ENCODE peak calls at places on chromosomes 13 and 19, in five cellular contexts. One of them, this sample, is unnamed.

GRCh38 chr13:60392136-60392535 is 4.9 kb upstream of the TDRD3 start:
- DNase-seq in uterus: no peak
- DNase-seq in HCT116: no peak
- DNase-seq in tibial artery: no peak
- DNase-seq in GM23338: no peak
- DNase-seq in this sample: no peak

GRCh38 chr13:38530492-38530891 is 156.4 kb upstream of the FREM2 start:
- DNase-seq in GM23338: peak; percentile 24
- DNase-seq in uterus: no peak
- DNase-seq in tibial artery: no peak
- DNase-seq in HCT116: no peak
- DNase-seq in this sample: no peak

GRCh38 chr13:20431687-20432384 is 93.8 kb downstream of the CRYL1 start:
- DNase-seq in tibial artery: no peak
- DNase-seq in uterus: no peak
- DNase-seq in GM23338: no peak
- DNase-seq in HCT116: no peak
- DNase-seq in this sample: no peak

GRCh38 chr19:10713317-10713716 is 4.6 kb upstream of the DNM2 start:
- DNase-seq in tibial artery: no peak
- DNase-seq in GM23338: no peak
- DNase-seq in HCT116: no peak
- DNase-seq in uterus: no peak
- DNase-seq in this sample: no peak

GRCh38 chr13:71477735-71478134 is 389.3 kb downstream of the DACH1 start:
- DNase-seq in GM23338: peak; percentile 60
- DNase-seq in tibial artery: no peak
- DNase-seq in uterus: no peak
- DNase-seq in HCT116: peak; percentile 1
- DNase-seq in this sample: no peak

GRCh38 chr19:15187026-15188007 is 13.5 kb downstream of the NOTCH3 start:
- DNase-seq in GM23338: peak; percentile 82
- DNase-seq in tibial artery: no peak
- DNase-seq in HCT116: no peak
- DNase-seq in uterus: no peak
- DNase-seq in this sample: no peak

GRCh38 chr13:105290596-105290995 is 1244.9 kb downstream of the EFNB2 start:
- DNase-seq in uterus: no peak
- DNase-seq in GM23338: no peak
- DNase-seq in tibial artery: no peak
- DNase-seq in HCT116: no peak
- DNase-seq in this sample: no peak

GRCh38 chr19:27722625-27723024 is 1490.3 kb downstream of the UQCRFS1 start:
- DNase-seq in HCT116: no peak
- DNase-seq in tibial artery: no peak
- DNase-seq in uterus: no peak
- DNase-seq in GM23338: no peak
- DNase-seq in this sample: no peak

GRCh38 chr13:21579754-21580316 is 24.1 kb downstream of the MICU2 start:
- DNase-seq in tibial artery: no peak
- DNase-seq in GM23338: no peak
- DNase-seq in uterus: no peak
- DNase-seq in HCT116: no peak
- DNase-seq in this sample: no peak

GRCh38 chr13:46149272-46150133 is 32.5 kb downstream of the LCP1 start:
- DNase-seq in uterus: no peak
- DNase-seq in HCT116: no peak
- DNase-seq in tibial artery: no peak
- DNase-seq in GM23338: no peak
- DNase-seq in this sample: no peak

GRCh38 chr13:112744306-112745021 is 54.6 kb downstream of the ATP11A start:
- DNase-seq in uterus: peak; percentile 17
- DNase-seq in HCT116: no peak
- DNase-seq in GM23338: no peak
- DNase-seq in tibial artery: no peak
- DNase-seq in this sample: no peak

GRCh38 chr19:39247701-39248664 is 673 bp downstream of the IFNL4 start:
- DNase-seq in uterus: no peak
- DNase-seq in HCT116: no peak
- DNase-seq in tibial artery: no peak
- DNase-seq in GM23338: peak; percentile 60
- DNase-seq in this sample: no peak

GRCh38 chr13:90447735-90448103 is 899.8 kb upstream of the MIR17HG start:
- DNase-seq in GM23338: peak; percentile 44
- DNase-seq in uterus: no peak
- DNase-seq in HCT116: peak; percentile 1
- DNase-seq in tibial artery: no peak
- DNase-seq in this sample: no peak

GRCh38 chr19:46068345-46069258 is 27.8 kb upstream of the IGFL4 start:
- DNase-seq in tibial artery: no peak
- DNase-seq in uterus: no peak
- DNase-seq in HCT116: peak; percentile 89
- DNase-seq in GM23338: no peak
- DNase-seq in this sample: peak; percentile 64

GRCh38 chr13:75512253-75512652 is 25.4 kb downstream of the COMMD6 start:
- DNase-seq in uterus: no peak
- DNase-seq in tibial artery: no peak
- DNase-seq in HCT116: no peak
- DNase-seq in GM23338: no peak
- DNase-seq in this sample: no peak

GRCh38 chr19:9139609-9140158 is 513 bp upstream of the ZNF317 start:
- DNase-seq in GM23338: no peak
- DNase-seq in HCT116: no peak
- DNase-seq in tibial artery: no peak
- DNase-seq in uterus: no peak
- DNase-seq in this sample: no peak

GRCh38 chr13:48066310-48066989 is 28.5 kb downstream of the MED4 start:
- DNase-seq in HCT116: no peak
- DNase-seq in tibial artery: no peak
- DNase-seq in GM23338: no peak
- DNase-seq in uterus: no peak
- DNase-seq in this sample: no peak

GRCh38 chr13:66532146-66532545 is 698.0 kb downstream of the PCDH9 start:
- DNase-seq in tibial artery: no peak
- DNase-seq in HCT116: no peak
- DNase-seq in GM23338: no peak
- DNase-seq in uterus: no peak
- DNase-seq in this sample: no peak

GRCh38 chr13:30371649-30372265 is 50.5 kb upstream of the UBE2L5 start:
- DNase-seq in GM23338: no peak
- DNase-seq in tibial artery: no peak
- DNase-seq in HCT116: peak; percentile 21
- DNase-seq in uterus: no peak
- DNase-seq in this sample: no peak

GRCh38 chr19:3345850-3346460 is 20.4 kb upstream of the NFIC start:
- DNase-seq in tibial artery: no peak
- DNase-seq in uterus: no peak
- DNase-seq in HCT116: no peak
- DNase-seq in GM23338: no peak
- DNase-seq in this sample: no peak

GRCh38 chr19:43607238-43608205 is 4.4 kb upstream of the SRRM5 start:
- DNase-seq in HCT116: no peak
- DNase-seq in tibial artery: no peak
- DNase-seq in GM23338: no peak
- DNase-seq in uterus: no peak
- DNase-seq in this sample: no peak

GRCh38 chr13:64130600-64130999 is 2715.0 kb upstream of the PCDH20 start:
- DNase-seq in HCT116: no peak
- DNase-seq in GM23338: no peak
- DNase-seq in tibial artery: no peak
- DNase-seq in uterus: no peak
- DNase-seq in this sample: no peak

GRCh38 chr19:1882089-1882785 is 3.1 kb downstream of the ABHD17A start:
- DNase-seq in uterus: no peak
- DNase-seq in HCT116: no peak
- DNase-seq in tibial artery: no peak
- DNase-seq in GM23338: no peak
- DNase-seq in this sample: no peak

GRCh38 chr19:18775586-18776287 is 15.4 kb downstream of the COMP start:
- DNase-seq in uterus: no peak
- DNase-seq in GM23338: no peak
- DNase-seq in tibial artery: no peak
- DNase-seq in HCT116: no peak
- DNase-seq in this sample: no peak

GRCh38 chr19:39160523-39160861 is 34.9 kb downstream of the PAK4 start:
- DNase-seq in uterus: no peak
- DNase-seq in tibial artery: peak; percentile 69
- DNase-seq in HCT116: no peak
- DNase-seq in GM23338: no peak
- DNase-seq in this sample: peak; percentile 84

GRCh38 chr19:10292206-10292788 is 2.5 kb downstream of the ICAM5 start:
- DNase-seq in GM23338: peak; percentile 98
- DNase-seq in uterus: peak; percentile 53
- DNase-seq in tibial artery: peak; percentile 71
- DNase-seq in HCT116: peak; percentile 71
- DNase-seq in this sample: peak; percentile 92

GRCh38 chr13:49954674-49955455 is 18.7 kb upstream of the SPRYD7 start:
- DNase-seq in uterus: no peak
- DNase-seq in HCT116: no peak
- DNase-seq in tibial artery: no peak
- DNase-seq in GM23338: no peak
- DNase-seq in this sample: no peak

GRCh38 chr13:30746816-30747215 is 11.5 kb downstream of the ALOX5AP start:
- DNase-seq in GM23338: no peak
- DNase-seq in HCT116: no peak
- DNase-seq in tibial artery: no peak
- DNase-seq in uterus: no peak
- DNase-seq in this sample: no peak

GRCh38 chr13:96993660-96994029 is 631 bp downstream of the OXGR1 start:
- DNase-seq in GM23338: peak; percentile 39
- DNase-seq in HCT116: no peak
- DNase-seq in uterus: no peak
- DNase-seq in tibial artery: no peak
- DNase-seq in this sample: no peak
- H3K27me3 ChIP-seq in GM23338: peaks cover 66% of the 10 kb centered on the region
- H3K27me3 ChIP-seq in HCT116: peaks cover 13% of the 10 kb centered on the region
- H3K27me3 ChIP-seq in uterus: no peaks in the 10 kb centered on the region
- H3K27me3 ChIP-seq in tibial artery: no peaks in the 10 kb centered on the region
- H3K27me3 ChIP-seq in this sample: no peaks in the 10 kb centered on the region

DNA sequence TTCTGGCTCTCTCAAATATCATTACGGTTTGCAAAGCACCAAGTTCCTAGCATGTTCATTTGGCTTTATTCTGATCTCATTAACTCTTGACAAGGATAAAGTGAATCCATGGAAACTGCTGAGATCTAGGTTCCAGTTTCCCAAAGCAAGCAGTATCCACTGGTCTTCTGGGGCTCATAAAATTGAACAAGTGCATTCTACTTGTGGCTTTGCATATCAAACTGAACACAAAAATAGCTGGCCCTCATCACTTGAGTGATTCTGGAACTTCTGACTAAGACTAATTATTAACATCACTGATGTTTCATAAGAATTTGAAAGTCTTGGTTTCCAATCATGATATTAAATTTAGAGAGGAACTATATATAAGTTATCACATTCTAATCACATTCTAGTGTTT is 6.3 kb upstream of the KCTD12 start:
- DNase-seq in GM23338: no peak
- DNase-seq in uterus: no peak
- DNase-seq in tibial artery: no peak
- DNase-seq in HCT116: no peak
- DNase-seq in this sample: no peak
- H3K4me3 ChIP-seq in GM23338: no peak overlapping the region
- H3K4me3 ChIP-seq in uterus: no peak overlapping the region
- H3K4me3 ChIP-seq in tibial artery: no peak overlapping the region
- H3K4me3 ChIP-seq in HCT116: no peak overlapping the region
- H3K4me3 ChIP-seq in this sample: no peak overlapping the region

GRCh38 chr13:27791901-27792392 is 336 bp upstream of the GSX1 start:
- DNase-seq in uterus: no peak
- DNase-seq in GM23338: no peak
- DNase-seq in HCT116: no peak
- DNase-seq in tibial artery: no peak
- DNase-seq in this sample: no peak
- H3K27me3 ChIP-seq in uterus: peaks cover 15% of the 10 kb centered on the region
- H3K27me3 ChIP-seq in GM23338: peaks cover 100% of the 10 kb centered on the region
- H3K27me3 ChIP-seq in HCT116: no peaks in the 10 kb centered on the region
- H3K27me3 ChIP-seq in tibial artery: peaks cover 7% of the 10 kb centered on the region
- H3K27me3 ChIP-seq in this sample: peaks cover 89% of the 10 kb centered on the region

GRCh38 chr13:26010487-26011207 is 41.2 kb downstream of the SHISA2 start:
- DNase-seq in HCT116: no peak
- DNase-seq in tibial artery: no peak
- DNase-seq in uterus: no peak
- DNase-seq in GM23338: no peak
- DNase-seq in this sample: no peak

GRCh38 chr13:26015276-26015934 is 36.4 kb downstream of the SHISA2 start:
- DNase-seq in tibial artery: no peak
- DNase-seq in uterus: no peak
- DNase-seq in HCT116: no peak
- DNase-seq in GM23338: no peak
- DNase-seq in this sample: no peak

GRCh38 chr13:26007774-26008173 is 44.0 kb downstream of the SHISA2 start:
- DNase-seq in GM23338: no peak
- DNase-seq in HCT116: no peak
- DNase-seq in uterus: no peak
- DNase-seq in tibial artery: no peak
- DNase-seq in this sample: no peak

GRCh38 chr13:26011208-26011573 is 40.6 kb downstream of the SHISA2 start:
- DNase-seq in GM23338: no peak
- DNase-seq in tibial artery: no peak
- DNase-seq in HCT116: no peak
- DNase-seq in uterus: no peak
- DNase-seq in this sample: no peak

DNA sequence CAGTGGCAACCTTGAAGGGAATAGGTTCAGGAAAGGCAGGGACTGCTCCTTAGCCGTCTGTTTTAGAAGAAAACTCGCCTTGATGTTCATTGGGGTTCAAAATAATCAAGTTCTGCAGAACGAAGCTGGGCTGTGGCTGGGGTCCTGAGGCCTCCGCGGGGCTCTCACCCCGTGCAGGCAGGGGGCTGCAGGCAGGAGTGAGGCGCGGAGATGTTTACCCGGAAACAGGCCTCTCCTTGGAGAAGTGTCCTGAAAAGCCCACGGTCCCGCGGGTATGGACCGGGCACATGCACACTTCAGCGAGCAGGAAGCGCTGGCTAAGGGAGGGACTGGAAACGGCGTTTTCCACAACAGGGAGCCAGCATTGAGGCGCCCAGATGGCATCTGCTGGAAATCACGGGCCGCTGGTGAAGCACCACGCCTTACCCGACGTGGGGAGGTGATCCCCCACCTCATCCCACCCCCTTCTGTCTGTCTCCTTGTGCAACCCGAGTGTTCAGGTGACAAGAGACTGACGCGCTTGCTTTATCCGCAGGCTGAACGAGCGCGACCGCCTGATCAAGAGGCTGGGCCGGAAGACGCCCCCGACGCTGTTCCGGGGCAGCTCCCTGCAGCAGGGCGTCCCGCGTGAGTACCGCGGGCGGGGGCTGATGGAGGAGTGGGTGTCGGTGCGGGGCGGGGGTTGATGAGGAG is 39.7 kb downstream of the SHISA2 start:
- DNase-seq in HCT116: no peak
- DNase-seq in uterus: no peak
- DNase-seq in tibial artery: no peak
- DNase-seq in GM23338: peak; percentile 57
- DNase-seq in this sample: no peak
- H3K4me3 ChIP-seq in HCT116: no peak overlapping the region
- H3K4me3 ChIP-seq in uterus: no peak overlapping the region
- H3K4me3 ChIP-seq in tibial artery: no peak overlapping the region
- H3K4me3 ChIP-seq in GM23338: peak overlapping the region; percentile 57
- H3K4me3 ChIP-seq in this sample: peak overlapping the region; percentile 36

GRCh38 chr19:33622809-33623511 is 1.2 kb downstream of the CHST8 start:
- DNase-seq in HCT116: no peak
- DNase-seq in tibial artery: no peak
- DNase-seq in uterus: no peak
- DNase-seq in GM23338: peak; percentile 62
- DNase-seq in this sample: no peak
- H3K27me3 ChIP-seq in HCT116: peaks cover 17% of the 10 kb centered on the region
- H3K27me3 ChIP-seq in tibial artery: no peaks in the 10 kb centered on the region
- H3K27me3 ChIP-seq in uterus: no peaks in the 10 kb centered on the region
- H3K27me3 ChIP-seq in GM23338: peaks cover 60% of the 10 kb centered on the region
- H3K27me3 ChIP-seq in this sample: no peaks in the 10 kb centered on the region